ENCODE peak calls at places on chromosomes 4 and X, in four cellular contexts. G is stomach, T is prostate gland, X is right lobe of liver. B is an unnamed sample. For H3K4me1 and H3K27me3, the result is how much of the 10 kb centered on the place peaks cover.

GRCh38 chrX:123731987-123732678 is 719 bp downstream of the THOC2 start:
- DNase-seq in G (no peak), T (no peak), X (peak), B (peak)

GRCh38 chr4:12409507-12410190 is 981.0 kb upstream of the HS3ST1 start:
- DNase-seq in G (no peak), T (no peak), X (no peak), B (no peak)

GRCh38 chrX:149950681-149951080 is 12.4 kb upstream of the EOLA2 start:
- DNase-seq in G (no peak), T (peak), X (no peak), B (no peak)

GRCh38 chr4:92305148-92305877 is 1.5 kb downstream of the GRID2 start:
- DNase-seq in G (peak), T (peak), X (peak), B (peak)

GRCh38 chr4:8348071-8348470 is 78.5 kb downstream of the HTRA3 start:
- DNase-seq in G (peak), T (no peak), X (no peak), B (no peak)

GRCh38 chr4:168877779-168878491 is 132.1 kb downstream of the CBR4 start:
- DNase-seq in G (no peak), T (no peak), X (peak), B (peak)

GRCh38 chr4:150136481-150136880 is 58.2 kb downstream of the DCLK2 start:
- DNase-seq in G (no peak), T (no peak), X (no peak), B (no peak)

GRCh38 chr4:106194801-106195200 is 121.2 kb downstream of the TBCK start:
- DNase-seq in G (no peak), T (no peak), X (no peak), B (no peak)

GRCh38 chrX:68041110-68041509 is 392.2 kb downstream of the OPHN1 start:
- DNase-seq in G (no peak), T (no peak), X (no peak), B (no peak)

GRCh38 chr4:5124876-5125275 is 73.6 kb downstream of the STK32B start:
- DNase-seq in G (no peak), T (no peak), X (no peak), B (no peak)

GRCh38 chrX:97126020-97126419 is 242.3 kb downstream of the RPA4 start:
- DNase-seq in G (no peak), T (no peak), X (no peak), B (no peak)

GRCh38 chr4:186831574-186831973 is 107.9 kb upstream of the FAT1 start:
- DNase-seq in G (no peak), T (no peak), X (no peak), B (no peak)

GRCh38 chr4:169774466-169775445 is 17.0 kb upstream of the HPF1 start:
- DNase-seq in G (no peak), T (no peak), X (peak), B (no peak)

GRCh38 chr4:78799551-78800495 is 23.7 kb downstream of the BMP2K start:
- DNase-seq in G (no peak), T (no peak), X (no peak), B (no peak)

GRCh38 chrX:71870337-71871098 is 40.1 kb upstream of the NHSL2 start:
- DNase-seq in G (no peak), T (no peak), X (no peak), B (no peak)

GRCh38 chrX:114959729-114960128 is 57.7 kb downstream of the IL13RA2 start:
- DNase-seq in G (no peak), T (no peak), X (no peak), B (no peak)

GRCh38 chr4:74793757-74794340 is 474 bp downstream of the BTC start:
- DNase-seq in G (peak), T (peak), X (peak), B (peak)

GRCh38 chr4:84678976-84679744 is 96.2 kb downstream of the CDS1 start:
- DNase-seq in G (no peak), T (no peak), X (no peak), B (no peak)

GRCh38 chr4:48175806-48176205 is 41.8 kb upstream of the TXK start:
- DNase-seq in G (no peak), T (no peak), X (no peak), B (no peak)

GRCh38 chr4:137543198-137543597 is 10.9 kb upstream of the PCDH18 start:
- DNase-seq in G (no peak), T (no peak), X (no peak), B (no peak)

GRCh38 chr4:28449080-28449479 is 1588.4 kb downstream of the STIM2 start:
- DNase-seq in G (no peak), T (no peak), X (no peak), B (no peak)

GRCh38 chrX:13076176-13076956 is 31.9 kb upstream of the FAM9C start:
- DNase-seq in G (no peak), T (no peak), X (no peak), B (no peak)

GRCh38 chr4:138113819-138114415 is 128.2 kb downstream of the SLC7A11 start:
- DNase-seq in G (no peak), T (no peak), X (no peak), B (no peak)

GRCh38 chr4:169225812-169226211 is 44.9 kb downstream of the SH3RF1 start:
- DNase-seq in G (no peak), T (no peak), X (no peak), B (no peak)

GRCh38 chrX:76428243-76429130 is 977 bp downstream of the MAGEE1 start:
- DNase-seq in G (peak), T (peak), X (peak), B (no peak)

GRCh38 chr4:8201341-8201781 is 2.3 kb downstream of the SH3TC1 start:
- DNase-seq in G (no peak), T (no peak), X (no peak), B (no peak)

GRCh38 chrX:153782324-153782723 is 1.5 kb downstream of the SRPK3 start:
- DNase-seq in G (no peak), T (no peak), X (no peak), B (no peak)

GRCh38 chrX:107135076-107135964 is 16.7 kb upstream of the RBM41 start:
- DNase-seq in G (no peak), T (no peak), X (no peak), B (no peak)

GRCh38 chr4:64539234-64539849 is 130.1 kb upstream of the TECRL start:
- DNase-seq in G (peak), T (peak), X (no peak), B (peak)

GRCh38 chr4:94759767-94760211 is 2.0 kb downstream of the BMPR1B start:
- DNase-seq in G (no peak), T (no peak), X (no peak), B (no peak)

GRCh38 chrX:117854806-117855205 is 261.8 kb downstream of the KLHL13 start:
- DNase-seq in G (no peak), T (no peak), X (no peak), B (no peak)

GRCh38 chr4:20506827-20507226 is 193.4 kb upstream of the PACRGL start:
- DNase-seq in G (no peak), T (no peak), X (no peak), B (no peak)

GRCh38 chrX:30653415-30654131 is at the start of gene GK:
- DNase-seq in G (no peak), T (peak), X (no peak), B (peak)

DNA sequence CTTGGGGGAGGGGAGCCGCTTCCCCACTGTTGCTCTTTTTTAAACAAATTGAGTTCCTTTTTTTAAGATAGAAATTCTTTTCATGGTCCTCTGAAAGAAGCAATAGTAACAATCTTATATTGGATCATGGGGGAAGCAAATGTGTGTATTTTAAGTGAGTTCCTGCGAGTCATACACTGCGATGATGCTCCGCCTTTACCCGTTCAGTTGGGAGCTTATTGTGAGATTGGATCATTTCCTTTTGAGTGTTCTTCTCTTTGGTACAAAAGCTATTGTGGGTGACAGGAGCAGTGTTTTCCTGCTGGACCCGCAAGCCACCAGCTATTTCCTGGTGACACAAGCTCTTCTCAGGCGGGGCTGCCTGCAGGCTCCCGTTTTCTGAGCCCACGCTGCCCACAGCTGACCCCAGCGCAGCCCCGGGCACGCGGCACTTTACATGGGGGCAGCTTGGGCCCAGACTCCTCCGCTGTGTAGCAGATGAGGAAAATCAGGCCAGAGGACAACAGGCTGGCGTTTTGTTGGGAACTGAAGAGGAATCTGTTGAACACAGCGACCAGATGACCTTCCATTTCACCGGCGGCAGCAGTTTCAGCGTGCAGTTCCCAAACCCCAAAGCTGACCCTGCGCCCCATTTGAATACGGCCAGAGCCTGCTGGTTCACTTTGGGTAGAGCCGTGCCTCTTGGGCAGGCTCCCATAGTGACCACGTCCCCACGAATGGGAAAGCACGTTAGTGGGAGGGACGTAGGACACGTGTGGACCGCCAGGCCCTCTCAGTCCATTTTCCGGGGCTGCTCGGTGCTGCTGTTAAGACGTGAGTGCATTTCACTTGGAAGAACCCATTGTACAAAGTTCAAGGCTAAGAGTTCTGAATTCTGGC is 12.2 kb downstream of the TADA2B start:
- DNase-seq in G (no peak), T (no peak), X (no peak), B (no peak)
- H3K4me1 ChIP-seq in G (under half), T (under half), X (under half), B (under half)

GRCh38 chr4:126715067-126715466 is 917.7 kb upstream of the INTU start:
- DNase-seq in G (no peak), T (no peak), X (peak), B (no peak)

GRCh38 chr4:126719803-126720202 is 913.0 kb upstream of the INTU start:
- DNase-seq in G (no peak), T (no peak), X (no peak), B (no peak)

GRCh38 chr4:126710935-126711334 is 921.8 kb upstream of the INTU start:
- DNase-seq in G (no peak), T (no peak), X (no peak), B (no peak)

GRCh38 chr4:126718161-126718560 is 914.6 kb upstream of the INTU start:
- DNase-seq in G (no peak), T (no peak), X (no peak), B (no peak)

DNA sequence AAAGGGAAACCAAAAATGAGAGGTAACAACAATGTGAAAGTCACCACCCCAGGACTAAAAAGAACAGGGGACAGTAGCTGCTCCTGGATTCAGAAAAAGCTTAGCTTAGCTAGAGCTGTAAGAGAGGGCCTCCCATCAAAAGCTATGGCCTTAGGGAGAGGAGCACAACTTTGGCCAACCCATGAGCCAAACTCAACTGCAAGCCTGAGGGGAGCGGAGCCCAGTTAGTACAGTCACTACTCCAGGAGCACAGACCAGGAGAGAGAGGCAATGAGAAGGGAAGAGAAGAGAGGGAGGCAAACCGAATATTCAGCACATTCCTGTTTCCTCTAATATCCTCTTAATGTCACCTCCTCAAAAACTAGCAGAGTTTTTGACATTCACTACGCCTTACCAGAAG is 917.1 kb upstream of the INTU start:
- DNase-seq in G (no peak), T (no peak), X (no peak), B (no peak)
- H3K27me3 ChIP-seq in G (under half), T (under half), X (under half), B (under half)

GRCh38 chr4:39365931-39366771 is at the start of gene RFC1:
- DNase-seq in G (peak), T (peak), X (peak), B (peak)
- TF ChIP-seq POLR2A in G (no peak), T (peak), X (peak), B (peak)

GRCh38 chr4:42638276-42638675 is 18.6 kb downstream of the ATP8A1 start:
- DNase-seq in G (no peak), T (no peak), X (no peak), B (no peak)

GRCh38 chr4:42637861-42638260 is 19.0 kb downstream of the ATP8A1 start:
- DNase-seq in G (no peak), T (no peak), X (no peak), B (no peak)

GRCh38 chr4:42637104-42637503 is 19.8 kb downstream of the ATP8A1 start:
- DNase-seq in G (no peak), T (no peak), X (no peak), B (no peak)

GRCh38 chr4:42638993-42639392 is 17.9 kb downstream of the ATP8A1 start:
- DNase-seq in G (no peak), T (no peak), X (no peak), B (no peak)

DNA sequence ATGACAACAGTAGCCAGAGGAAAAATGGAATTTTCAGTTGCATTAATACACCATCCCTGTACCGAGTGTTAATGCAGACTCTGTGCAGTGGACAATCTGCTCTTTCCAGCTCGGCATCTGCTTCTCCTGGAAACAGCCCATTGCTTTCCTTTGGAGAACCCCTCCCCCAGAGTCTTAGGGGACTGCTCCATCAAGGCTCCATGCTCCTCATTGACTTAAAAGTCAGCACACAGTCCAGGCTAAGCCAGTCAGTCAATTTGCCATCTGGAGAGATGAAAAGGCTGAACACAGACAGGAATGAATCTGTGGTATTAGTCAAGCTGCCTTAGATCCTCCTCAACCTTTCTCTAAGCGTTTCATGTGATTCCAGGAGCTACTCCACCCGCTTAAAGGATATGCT is 20.3 kb downstream of the ATP8A1 start:
- DNase-seq in G (no peak), T (no peak), X (no peak), B (no peak)
- H3K4me1 ChIP-seq in G (under half), T (under half), X (under half), B (under half)

GRCh38 chr4:101831816-101832215 is 41.3 kb downstream of the BANK1 start:
- DNase-seq in G (no peak), T (no peak), X (no peak), B (no peak)
- H3K27me3 ChIP-seq in G (under half), T (under half), X (under half), B (under half)

GRCh38 chrX:101097546-101098453 is at the start of gene CENPI:
- DNase-seq in G (peak), T (peak), X (peak), B (peak)
- TF ChIP-seq POLR2A in G (peak), T (no peak), X (peak), B (peak)

DNA sequence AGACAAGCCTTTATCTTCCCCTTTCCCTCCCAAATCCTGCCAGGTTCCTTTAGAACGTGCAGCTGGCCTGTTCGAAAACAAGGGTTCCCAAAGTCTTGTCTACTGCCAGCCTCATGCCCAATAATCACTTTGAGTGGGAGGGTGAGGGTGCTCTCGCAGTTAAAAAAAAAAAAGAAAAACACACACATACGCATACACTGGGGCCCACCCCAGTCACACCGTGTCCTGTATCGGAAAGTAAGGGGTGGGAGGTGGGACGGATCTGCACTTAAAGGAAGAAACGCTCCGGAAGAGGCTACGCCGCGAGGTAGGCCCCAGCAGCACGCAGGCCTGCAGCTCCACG is 495 bp downstream of the MAD2L1 start:
- DNase-seq in G (no peak), T (no peak), X (no peak), B (no peak)
- H3K4me1 ChIP-seq in G (under half), T (under half), X (under half), B (under half)

B was measured in adrenal gland.